ENCODE peak calls at places on chromosomes 16 and 17, in four cellular contexts. E is MM.1S, J is tibial nerve, R is psoas muscle. D is an unnamed sample. For H3K27me3, the result is how much of the 10 kb centered on the place peaks cover.

GRCh38 chr17:11331790-11332526 is 90.9 kb downstream of the SHISA6 start:
- DNase-seq in E (no peak), R (no peak), J (no peak), D (no peak)

GRCh38 chr17:50956750-50957523 is 90.8 kb upstream of the TOB1 start:
- DNase-seq in J (no peak), E (peak), R (peak), D (peak)

GRCh38 chr16:86211800-86212199 is 298.5 kb upstream of the FOXF1 start:
- DNase-seq in E (no peak), R (no peak), J (no peak), D (no peak)

GRCh38 chr16:30374538-30374937 is at the start of gene MYL11:
- DNase-seq in R (peak), E (no peak), J (no peak), D (peak)

GRCh38 chr16:83095926-83096692 is 469.3 kb downstream of the CDH13 start:
- DNase-seq in R (no peak), E (no peak), J (no peak), D (no peak)

GRCh38 chr16:49491111-49491670 is 117.6 kb downstream of the C16orf78 start:
- DNase-seq in R (peak), J (no peak), E (no peak), D (no peak)

GRCh38 chr17:16911141-16911937 is 60.6 kb downstream of the TNFRSF13B start:
- DNase-seq in E (no peak), J (no peak), R (peak), D (no peak)

GRCh38 chr17:56653877-56654276 is 60.4 kb downstream of the NOG start:
- DNase-seq in J (no peak), E (peak), R (no peak), D (no peak)

GRCh38 chr17:59423137-59423703 is 91.8 kb downstream of the YPEL2 start:
- DNase-seq in J (no peak), R (peak), E (no peak), D (peak)

GRCh38 chr16:58678716-58679115 is 5.9 kb downstream of the SLC38A7 start:
- DNase-seq in J (no peak), E (no peak), R (peak), D (no peak)

GRCh38 chr16:84751947-84752346 is 52.1 kb downstream of the USP10 start:
- DNase-seq in R (no peak), J (no peak), E (peak), D (no peak)

GRCh38 chr17:32264140-32264799 is 1.4 kb upstream of the RHBDL3 start:
- DNase-seq in R (no peak), E (no peak), J (no peak), D (no peak)

GRCh38 chr16:81697321-81697885 is 81.7 kb upstream of the PLCG2 start:
- DNase-seq in R (no peak), J (no peak), E (peak), D (peak)

GRCh38 chr17:51322390-51323029 is 62.2 kb downstream of the UTP18 start:
- DNase-seq in R (no peak), E (peak), J (no peak), D (no peak)

GRCh38 chr17:45720386-45720785 is 63.7 kb upstream of the CRHR1 start:
- DNase-seq in R (no peak), E (no peak), J (no peak), D (no peak)

GRCh38 chr17:62892870-62893338 is 73.1 kb upstream of the TANC2 start:
- DNase-seq in E (no peak), J (no peak), R (no peak), D (peak)

GRCh38 chr17:27295945-27296344 is 2.0 kb downstream of the WSB1 start:
- DNase-seq in E (no peak), R (no peak), J (no peak), D (no peak)
- H3K4me3 ChIP-seq in E (peak), R (peak), J (peak), D (peak)

GRCh38 chr17:81383504-81384421 is 11.5 kb upstream of the BAHCC1 start:
- DNase-seq in E (no peak), R (peak), J (no peak), D (no peak)

GRCh38 chr17:81384929-81385319 is 10.3 kb upstream of the BAHCC1 start:
- DNase-seq in E (no peak), J (no peak), R (no peak), D (peak)

GRCh38 chr17:81380682-81381518 is 14.4 kb upstream of the BAHCC1 start:
- DNase-seq in R (peak), E (no peak), J (no peak), D (peak)

GRCh38 chr17:81381632-81382577 is 13.4 kb upstream of the BAHCC1 start:
- DNase-seq in R (peak), J (no peak), E (no peak), D (no peak)

GRCh38 chr17:81382851-81383250 is 12.4 kb upstream of the BAHCC1 start:
- DNase-seq in J (no peak), E (no peak), R (peak), D (peak)
- H3K27me3 ChIP-seq in J (under half), E (half or more), R (under half), D (under half)

DNA sequence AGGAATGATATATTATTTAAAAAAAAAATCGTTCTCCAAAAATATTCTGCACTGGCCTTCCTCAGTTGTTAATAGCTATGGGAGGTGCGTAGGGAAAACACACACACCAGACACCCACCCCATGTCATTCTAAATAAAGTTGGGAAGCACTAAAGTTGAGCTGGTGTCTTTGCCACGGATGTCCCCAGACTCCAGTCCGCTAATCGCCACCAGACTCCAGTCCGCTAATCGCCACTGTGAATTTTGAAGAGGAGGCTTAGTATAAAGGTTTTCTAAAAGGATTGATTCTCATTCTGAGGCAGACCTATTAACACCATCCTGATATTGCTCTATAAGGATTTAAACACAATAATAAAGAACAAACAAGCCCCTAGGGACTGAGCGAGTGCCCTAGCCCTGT is 22.7 kb upstream of the CPSF4L start:
- DNase-seq in E (no peak), J (no peak), R (no peak), D (no peak)
- H3K4me3 ChIP-seq in E (no peak), J (no peak), R (no peak), D (no peak)

GRCh38 chr16:12366313-12366712 is 389.8 kb downstream of the SNX29 start:
- DNase-seq in R (no peak), J (no peak), E (no peak), D (no peak)
- H3K27me3 ChIP-seq in R (under half), J (under half), E (under half), D (under half)